ENCODE peak calls at places on chromosomes 16 and 17, in five cellular contexts. L is WTC11, Z is Calu3, E is cardiac muscle cell, X is HL-60. B is an unnamed sample.

GRCh38 chr16:13767215-13767614 is 152.7 kb upstream of the ERCC4 start:
- DNase-seq in L (no peak), Z (no peak), E (no peak), X (no peak), B (no peak)

GRCh38 chr16:52318259-52319008 is 228.5 kb downstream of the TOX3 start:
- DNase-seq in L (no peak), Z (no peak), E (no peak), X (no peak), B (no peak)

GRCh38 chr17:55549140-55549539 is 37.9 kb upstream of the SMIM36 start:
- DNase-seq in L (no peak), Z (peak), E (peak), X (peak), B (no peak)

GRCh38 chr16:67236551-67237395 is 9.8 kb downstream of the TMEM208 start:
- DNase-seq in L (peak), Z (peak), E (peak), X (peak), B (peak)

GRCh38 chr17:61415374-61416210 is 15.9 kb downstream of the TBX2 start:
- DNase-seq in L (no peak), Z (no peak), E (peak), X (no peak), B (no peak)

GRCh38 chr16:66858740-66859396 is 14.7 kb downstream of the CA7 start:
- DNase-seq in L (no peak), Z (peak), E (peak), X (no peak), B (no peak)

GRCh38 chr17:48025904-48026502 is 11.6 kb downstream of the COPZ2 start:
- DNase-seq in L (no peak), Z (peak), E (peak), X (no peak), B (no peak)

GRCh38 chr17:6244796-6245195 is 174.6 kb downstream of the WSCD1 start:
- DNase-seq in L (no peak), Z (no peak), E (no peak), X (no peak), B (no peak)

GRCh38 chr17:1144139-1144538 is 35.6 kb downstream of the ABR start:
- DNase-seq in L (no peak), Z (no peak), E (no peak), X (no peak), B (no peak)

GRCh38 chr16:55832788-55833583 is at the start of gene CES1:
- DNase-seq in L (no peak), Z (no peak), E (no peak), X (peak), B (peak)

GRCh38 chr16:68823401-68823800 is 19.9 kb upstream of the TANGO6 start:
- DNase-seq in L (peak), Z (no peak), E (peak), X (no peak), B (no peak)

GRCh38 chr16:50635505-50636392 is 45.4 kb downstream of the SNX20 start:
- DNase-seq in L (peak), Z (no peak), E (no peak), X (peak), B (no peak)

GRCh38 chr16:22664561-22664997 is 149.4 kb upstream of the HS3ST2 start:
- DNase-seq in L (no peak), Z (no peak), E (no peak), X (no peak), B (no peak)

GRCh38 chr17:50620237-50620636 is 14.4 kb upstream of the ABCC3 start:
- DNase-seq in L (no peak), Z (no peak), E (no peak), X (no peak), B (no peak)

GRCh38 chr16:49620868-49621239 is 235.1 kb downstream of the ZNF423 start:
- DNase-seq in L (no peak), Z (no peak), E (peak), X (no peak), B (no peak)

GRCh38 chr16:20260215-20261009 is 66.9 kb downstream of the GP2 start:
- DNase-seq in L (no peak), Z (no peak), E (no peak), X (no peak), B (no peak)

GRCh38 chr17:76032073-76032779 is 5.1 kb upstream of the EVPL start:
- DNase-seq in L (no peak), Z (peak), E (no peak), X (no peak), B (no peak)

GRCh38 chr16:80656731-80657150 is 115.9 kb downstream of the DYNLRB2 start:
- DNase-seq in L (no peak), Z (no peak), E (no peak), X (no peak), B (no peak)

GRCh38 chr17:49515196-49515770 is 20.2 kb downstream of the NGFR start:
- DNase-seq in L (peak), Z (peak), E (peak), X (peak), B (no peak)
- TF ChIP-seq CTCF in L (no peak), Z (no peak), E (peak), X (no peak), B (no peak)

GRCh38 chr16:57661936-57662906 is 5.9 kb upstream of the ADGRG3 start:
- DNase-seq in L (no peak), Z (no peak), E (no peak), X (no peak), B (no peak)

GRCh38 chr16:57660715-57661463 is 7.2 kb upstream of the ADGRG3 start:
- DNase-seq in L (no peak), Z (no peak), E (no peak), X (no peak), B (no peak)

GRCh38 chr16:57658878-57659674 is 9.0 kb upstream of the ADGRG3 start:
- DNase-seq in L (no peak), Z (no peak), E (no peak), X (no peak), B (no peak)

GRCh38 chr16:57663436-57663835 is 4.7 kb upstream of the ADGRG3 start:
- DNase-seq in L (no peak), Z (no peak), E (no peak), X (no peak), B (no peak)

DNA sequence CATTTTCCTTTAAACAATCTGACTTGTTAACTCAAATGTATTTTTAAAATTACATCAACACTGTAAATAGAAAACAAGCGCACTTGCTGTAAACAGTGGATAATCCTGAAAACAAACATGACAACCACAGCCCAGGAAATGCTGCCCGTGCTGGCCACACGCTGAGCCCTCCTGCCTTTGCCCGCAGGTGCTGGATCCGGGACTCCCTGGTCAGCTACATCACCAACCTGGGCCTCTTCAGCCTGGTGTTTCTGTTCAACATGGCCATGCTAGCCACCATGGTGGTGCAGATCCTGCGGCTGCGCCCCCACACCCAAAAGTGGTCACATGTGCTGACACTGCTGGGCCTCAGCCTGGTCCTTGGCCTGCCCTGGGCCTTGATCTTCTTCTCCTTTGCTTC is 6.6 kb upstream of the ADGRG3 start:
- DNase-seq in L (no peak), Z (no peak), E (no peak), X (no peak), B (no peak)
- TF ChIP-seq CTCF in L (no peak), Z (no peak), E (no peak), X (no peak), B (no peak)

GRCh38 chr17:4869599-4869998 is 29.7 kb upstream of the C17orf107 start:
- DNase-seq in L (no peak), Z (no peak), E (no peak), X (no peak), B (no peak)
- TF ChIP-seq CTCF in L (no peak), Z (no peak), E (no peak), X (no peak), B (no peak)

GRCh38 chr17:49384962-49385361 is 22.9 kb upstream of the ZNF652 start:
- DNase-seq in L (no peak), Z (no peak), E (no peak), X (no peak), B (no peak)

GRCh38 chr17:49388692-49389513 is 25.8 kb downstream of the PHB1 start:
- DNase-seq in L (no peak), Z (no peak), E (no peak), X (no peak), B (no peak)

GRCh38 chr17:49388290-49388640 is 26.2 kb upstream of the ZNF652 start:
- DNase-seq in L (no peak), Z (no peak), E (no peak), X (peak), B (no peak)

GRCh38 chr17:49386373-49386772 is 24.3 kb upstream of the ZNF652 start:
- DNase-seq in L (no peak), Z (no peak), E (no peak), X (no peak), B (no peak)

DNA sequence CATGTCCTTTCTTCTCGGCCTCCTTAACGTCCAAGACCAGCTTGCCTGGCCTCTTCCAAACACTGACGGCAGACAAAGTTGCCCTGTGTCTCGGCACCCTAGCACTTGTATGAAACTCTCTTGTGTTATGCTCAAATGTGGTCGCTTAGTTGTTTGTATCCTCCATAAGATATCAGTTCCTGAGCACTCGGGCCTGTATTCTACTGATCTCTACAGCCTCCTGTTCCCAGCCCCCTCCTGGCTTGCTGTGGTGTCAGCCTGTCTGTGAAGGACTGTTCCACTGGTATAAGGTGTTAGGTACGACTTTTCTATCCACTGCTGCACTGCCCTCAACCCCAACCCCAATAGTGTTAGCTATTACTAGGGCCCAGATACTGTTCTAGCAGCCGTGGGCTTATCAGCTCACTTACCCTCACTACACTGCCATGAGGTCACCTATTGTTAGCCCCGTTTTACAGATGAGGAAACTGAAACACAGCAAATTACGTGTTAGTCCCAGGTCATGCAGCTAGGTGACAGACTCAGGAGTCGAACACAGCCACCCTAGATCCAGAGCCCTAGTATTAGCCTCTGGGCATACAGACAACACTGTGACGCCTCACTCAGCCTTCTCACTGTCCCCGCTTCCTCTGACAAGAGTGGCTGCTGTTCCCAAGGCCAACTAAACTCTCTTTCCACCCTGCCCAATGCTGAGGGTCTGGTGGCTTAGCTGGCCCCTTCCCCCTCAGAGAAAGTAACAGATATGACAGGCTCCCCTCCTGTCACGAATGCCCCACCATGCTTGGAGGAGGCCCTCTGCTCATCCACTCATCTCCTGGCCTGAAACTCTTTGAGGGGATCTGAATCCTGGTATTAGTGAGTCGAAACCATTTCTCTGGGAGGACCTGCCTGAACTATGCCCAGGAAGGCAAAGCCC is 25.6 kb upstream of the ZNF652 start:
- DNase-seq in L (no peak), Z (no peak), E (no peak), X (no peak), B (no peak)
- TF ChIP-seq CTCF in L (no peak), Z (no peak), E (no peak), X (no peak), B (no peak)

GRCh38 chr17:2929881-2930533 is 133.4 kb downstream of the OR1D5 start:
- DNase-seq in L (peak), Z (peak), E (peak), X (no peak), B (peak)
- TF ChIP-seq CTCF in L (peak), Z (peak), E (peak), X (peak), B (peak)